ENCODE peak calls at places on chromosomes 4 and X, in eight cellular contexts. H is brain microvascular endothelial cell, R is fibroblast of lung, Y is natural killer cell, I is Calu3, G is nephron progenitor cell, W is OCI-LY7, A is dorsolateral prefrontal cortex. B is an unnamed sample.

GRCh38 chrX:136665258-136665900 is 17.4 kb downstream of the CD40LG start:
- DNase-seq in R (no peak), A (no peak), I (no peak), H (no peak), G (no peak), W (peak), Y (no peak), B (no peak)

GRCh38 chr4:4659871-4660651 is 118.2 kb upstream of the STX18 start:
- DNase-seq in W (no peak), R (peak), I (no peak), G (no peak), H (peak), A (no peak), Y (no peak), B (no peak)

GRCh38 chr4:2871911-2872310 is 28.3 kb downstream of the ADD1 start:
- DNase-seq in H (no peak), W (no peak), A (no peak), G (no peak), I (no peak), Y (no peak), R (no peak), B (no peak)

GRCh38 chr4:90209922-90210321 is 82.7 kb downstream of the CCSER1 start:
- DNase-seq in G (no peak), I (no peak), R (no peak), H (no peak), Y (no peak), A (no peak), W (no peak), B (no peak)

GRCh38 chr4:148041606-148042324 is 309.9 kb downstream of the ARHGAP10 start:
- DNase-seq in R (no peak), I (no peak), Y (no peak), H (no peak), G (no peak), A (no peak), W (no peak), B (no peak)

GRCh38 chr4:99945718-99946345 is 586 bp downstream of the DNAJB14 start:
- DNase-seq in R (peak), G (no peak), A (no peak), Y (no peak), W (peak), I (no peak), H (no peak), B (no peak)

GRCh38 chr4:145618210-145618911 is 824 bp upstream of the MMAA start:
- DNase-seq in G (peak), I (no peak), R (no peak), A (no peak), Y (no peak), W (peak), H (no peak), B (no peak)

GRCh38 chr4:11704136-11704535 is 275.4 kb upstream of the HS3ST1 start:
- DNase-seq in G (no peak), Y (no peak), A (no peak), I (no peak), W (no peak), R (no peak), H (no peak), B (no peak)

GRCh38 chr4:119300388-119301131 is 21.4 kb downstream of the FABP2 start:
- DNase-seq in R (peak), G (peak), Y (peak), A (peak), I (peak), W (peak), H (peak), B (peak)

GRCh38 chr4:162920649-162921048 is 246.0 kb downstream of the NAF1 start:
- DNase-seq in H (no peak), Y (no peak), G (no peak), I (no peak), A (no peak), R (no peak), W (no peak), B (no peak)
- TF ChIP-seq CTCF in H (no peak), Y (no peak), G (no peak), I (no peak), A (no peak), R (no peak), W (no peak), B (no peak)

GRCh38 chr4:121697626-121698025 is 846 bp upstream of the ANXA5 start:
- DNase-seq in A (no peak), G (no peak), I (no peak), R (no peak), W (no peak), H (no peak), Y (no peak), B (no peak)

GRCh38 chr4:121696140-121696640 is 590 bp downstream of the ANXA5 start:
- DNase-seq in H (peak), R (peak), G (peak), W (peak), Y (peak), A (peak), I (peak), B (peak)

GRCh38 chr4:121698119-121698732 is 1.4 kb upstream of the ANXA5 start:
- DNase-seq in G (no peak), W (no peak), I (no peak), R (peak), H (no peak), A (peak), Y (no peak), B (no peak)

GRCh38 chr4:121693450-121693849 is 3.3 kb downstream of the ANXA5 start:
- DNase-seq in H (no peak), G (no peak), W (no peak), Y (no peak), R (no peak), A (no peak), I (no peak), B (no peak)

GRCh38 chr4:121696641-121697461 is at the start of gene ANXA5:
- DNase-seq in I (peak), A (peak), H (peak), W (peak), R (peak), G (peak), Y (peak), B (peak)
- TF ChIP-seq CTCF in I (no peak), A (peak), H (peak), W (no peak), R (peak), G (no peak), Y (no peak), B (peak)

DNA sequence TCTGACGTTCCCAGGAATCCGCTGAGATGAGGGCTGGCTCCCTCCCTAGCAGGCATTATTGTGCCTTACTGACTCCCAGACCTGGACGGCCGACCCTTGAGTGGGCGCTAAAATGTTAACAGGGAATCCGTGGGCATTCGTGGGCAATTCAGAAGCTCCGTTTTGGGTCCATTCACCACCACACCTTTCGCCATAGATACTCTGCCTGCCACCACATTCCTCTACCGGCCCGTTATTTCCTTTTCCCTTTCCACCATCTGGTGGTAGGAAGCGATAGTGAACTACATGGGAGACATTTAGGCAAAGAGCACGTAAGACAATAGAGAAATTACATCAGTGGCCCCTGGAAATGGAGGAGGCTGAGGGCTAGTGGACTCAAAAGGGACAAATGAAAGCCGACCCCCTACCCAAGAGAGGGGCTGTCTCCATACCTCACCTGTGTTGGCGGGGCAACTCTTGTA is 1.0 kb upstream of the SH3KBP1 start:
- DNase-seq in I (peak), G (no peak), W (peak), R (peak), Y (no peak), A (peak), H (peak), B (no peak)
- TF ChIP-seq CTCF in I (peak), G (peak), W (peak), R (peak), Y (no peak), A (peak), H (peak), B (peak)

GRCh38 chrX:106220177-106220576 is 52.1 kb downstream of the PWWP3B start:
- DNase-seq in H (no peak), R (no peak), Y (no peak), I (no peak), W (peak), G (no peak), A (no peak), B (no peak)
- TF ChIP-seq CTCF in H (peak), R (no peak), Y (no peak), I (peak), W (peak), G (peak), A (no peak), B (no peak)

DNA sequence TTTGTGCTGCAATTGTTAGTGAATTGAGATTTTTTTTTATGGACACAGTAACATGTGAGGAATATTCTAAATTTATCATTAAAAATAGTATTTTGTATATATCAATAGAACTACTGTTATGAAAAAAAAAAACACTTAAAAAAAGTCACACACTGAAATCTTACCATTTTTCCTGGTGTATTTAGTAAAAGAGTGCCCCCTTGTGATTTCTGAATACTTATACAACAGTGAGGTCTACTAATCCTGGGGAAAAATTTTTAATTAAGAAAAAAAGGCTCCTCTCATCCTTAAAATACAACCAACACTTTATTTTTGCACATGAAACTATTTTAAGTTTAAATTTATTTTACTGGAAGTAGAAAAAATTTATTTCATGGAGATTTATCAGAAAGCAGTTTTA is 56.4 kb upstream of the SPOCK3 start:
- DNase-seq in Y (no peak), W (no peak), I (no peak), H (no peak), G (no peak), A (no peak), R (peak), B (no peak)
- TF ChIP-seq CTCF in Y (no peak), W (peak), I (no peak), H (peak), G (peak), A (peak), R (no peak), B (peak)

GRCh38 chr4:154348657-154349056 is 142.9 kb downstream of the DCHS2 start:
- DNase-seq in H (no peak), W (peak), I (no peak), A (no peak), Y (no peak), R (no peak), G (no peak), B (no peak)

GRCh38 chr4:154344686-154345085 is 146.9 kb downstream of the DCHS2 start:
- DNase-seq in H (no peak), Y (no peak), I (no peak), R (no peak), G (no peak), A (no peak), W (peak), B (no peak)

GRCh38 chr4:154354883-154355282 is 136.7 kb downstream of the DCHS2 start:
- DNase-seq in W (no peak), A (no peak), Y (no peak), H (no peak), I (no peak), R (no peak), G (no peak), B (no peak)

GRCh38 chr4:154345359-154345758 is 146.2 kb downstream of the DCHS2 start:
- DNase-seq in W (no peak), H (no peak), I (no peak), Y (no peak), A (no peak), G (no peak), R (no peak), B (no peak)

GRCh38 chr4:154349829-154350228 is 141.8 kb downstream of the DCHS2 start:
- DNase-seq in W (peak), H (peak), R (peak), A (no peak), I (no peak), Y (no peak), G (no peak), B (no peak)
- TF ChIP-seq CTCF in W (peak), H (peak), R (peak), A (peak), I (peak), Y (no peak), G (peak), B (peak)

GRCh38 chr4:55008166-55009056 is 117.0 kb downstream of the KDR start:
- DNase-seq in W (no peak), Y (no peak), I (no peak), H (no peak), R (no peak), A (no peak), G (no peak), B (no peak)
- TF ChIP-seq CTCF in W (peak), Y (no peak), I (no peak), H (peak), R (peak), A (peak), G (peak), B (peak)

DNA sequence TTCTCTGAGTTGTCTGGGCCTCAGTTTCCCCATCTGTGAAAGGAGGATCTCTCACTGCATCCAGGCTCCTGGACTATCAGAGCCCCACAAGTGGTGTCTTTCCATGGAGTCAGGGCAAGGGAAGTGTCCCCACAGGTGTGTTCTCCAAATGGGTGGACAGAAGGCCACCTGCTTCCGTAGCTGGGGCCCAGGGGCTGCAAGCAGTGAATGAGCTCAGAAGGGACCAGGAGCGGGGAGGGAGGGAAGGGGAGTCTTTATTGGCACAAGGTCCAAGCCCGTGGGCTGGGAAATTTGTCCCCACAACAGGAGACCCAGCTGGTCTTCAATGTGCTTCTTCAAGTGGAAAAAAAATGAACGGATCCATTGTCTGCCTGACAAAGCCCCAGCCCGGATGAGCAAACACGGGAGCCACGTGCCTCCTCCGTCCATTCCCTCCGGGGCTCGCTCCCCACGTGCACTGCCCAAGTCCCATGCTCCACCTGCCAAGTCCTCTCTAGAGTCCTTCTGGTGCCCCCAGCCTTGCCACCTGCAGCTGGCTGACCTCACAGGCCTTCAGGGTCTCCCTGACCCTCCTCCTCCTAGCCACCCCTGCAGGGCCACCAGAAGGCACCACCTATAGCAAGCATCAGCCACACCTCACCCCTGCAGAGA is 72.0 kb downstream of the JAKMIP1 start:
- DNase-seq in R (no peak), G (no peak), H (no peak), I (no peak), Y (no peak), A (no peak), W (no peak), B (peak)
- TF ChIP-seq CTCF in R (no peak), G (no peak), H (no peak), I (no peak), Y (no peak), A (no peak), W (no peak), B (no peak)

GRCh38 chrX:103531002-103531401 is 11.7 kb upstream of the RAB40A start:
- DNase-seq in Y (no peak), H (peak), W (no peak), G (no peak), I (no peak), R (peak), A (no peak), B (no peak)

GRCh38 chrX:103530540-103530939 is 11.3 kb upstream of the RAB40A start:
- DNase-seq in G (no peak), A (no peak), W (no peak), H (no peak), Y (no peak), I (no peak), R (no peak), B (no peak)

GRCh38 chrX:103536071-103536470 is 16.8 kb upstream of the RAB40A start:
- DNase-seq in Y (no peak), W (no peak), H (no peak), R (peak), I (no peak), A (no peak), G (no peak), B (no peak)

GRCh38 chrX:103535206-103535605 is 15.9 kb upstream of the RAB40A start:
- DNase-seq in W (no peak), R (no peak), I (no peak), Y (no peak), H (no peak), A (no peak), G (no peak), B (no peak)

DNA sequence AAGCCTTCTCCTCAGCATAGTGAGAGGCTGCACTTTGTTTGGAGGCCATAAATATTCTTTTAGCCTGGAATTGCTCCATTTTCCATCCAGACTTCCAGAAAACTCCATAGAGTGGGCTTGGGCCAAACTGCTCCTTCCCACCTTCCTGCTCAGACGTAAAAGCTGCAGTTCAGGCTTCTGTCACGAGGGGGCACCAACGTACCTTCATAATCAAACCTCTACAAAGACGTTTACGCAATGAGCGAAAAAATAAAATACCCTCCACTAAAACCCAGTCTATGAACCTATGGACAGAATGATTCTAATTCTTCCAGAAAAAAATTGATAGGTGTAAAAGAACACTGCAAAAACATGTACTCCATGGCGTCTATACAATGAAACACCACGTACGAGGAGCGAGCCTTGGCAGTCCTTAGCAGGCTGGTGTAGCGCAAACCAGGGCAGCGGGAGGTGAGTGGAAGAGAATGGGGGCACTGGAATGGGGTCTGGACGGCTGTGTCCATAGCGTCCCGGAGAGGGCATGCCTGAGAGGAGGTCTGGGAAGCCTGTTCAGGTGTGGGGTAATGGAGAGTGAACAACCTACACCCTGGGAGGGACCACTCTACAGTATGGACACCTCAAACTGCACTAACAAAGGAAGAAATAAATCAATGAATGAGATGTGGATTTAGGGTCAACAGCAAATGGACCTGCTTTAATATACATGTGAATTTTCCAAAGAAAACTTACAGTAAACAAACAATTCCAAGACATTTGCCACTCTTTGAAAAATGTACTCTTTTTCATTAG is 14.3 kb upstream of the RAB40A start:
- DNase-seq in R (peak), W (peak), A (peak), H (peak), I (peak), Y (peak), G (peak), B (peak)
- TF ChIP-seq CTCF in R (peak), W (peak), A (peak), H (peak), I (peak), Y (peak), G (peak), B (peak)

B was measured in CD14-positive monocyte.